ENCODE peak calls at places on chromosomes 13 and 19, in nine cellular contexts. One of them, this sample, is unnamed.

GRCh38 chr19:929523-930258 is 3.9 kb downstream of the ARID3A start:
- DNase-seq in stimulated activated CD8-positive, alpha-beta memory T cell treated with anti-CD3 and anti-CD28 coated beads, Interleukin-15, amount 100 ng/mL, for 48 hours: no peak
- DNase-seq in T-helper 2 cell: no peak
- DNase-seq in heart right ventricle: no peak
- DNase-seq in HS-5: no peak
- DNase-seq in KBM-7: no peak
- DNase-seq in fibroblast of lung: no peak
- DNase-seq in activated naive CD8-positive, alpha-beta T cell treated with anti-CD3 and anti-CD28 coated beads, Interleukin-2, amount 50 U/mL, for 24 hours: no peak
- DNase-seq in T-helper 1 cell: no peak
- DNase-seq in this sample: no peak

GRCh38 chr13:111872475-111873150 is 194.3 kb upstream of the SOX1 start:
- DNase-seq in T-helper 1 cell: no peak
- DNase-seq in T-helper 2 cell: no peak
- DNase-seq in stimulated activated CD8-positive, alpha-beta memory T cell treated with anti-CD3 and anti-CD28 coated beads, Interleukin-15, amount 100 ng/mL, for 48 hours: no peak
- DNase-seq in fibroblast of lung: no peak
- DNase-seq in HS-5: no peak
- DNase-seq in KBM-7: no peak
- DNase-seq in activated naive CD8-positive, alpha-beta T cell treated with anti-CD3 and anti-CD28 coated beads, Interleukin-2, amount 50 U/mL, for 24 hours: no peak
- DNase-seq in heart right ventricle: no peak
- DNase-seq in this sample: no peak

GRCh38 chr13:78784017-78784745 is 125.2 kb upstream of the OBI1 start:
- DNase-seq in KBM-7: no peak
- DNase-seq in stimulated activated CD8-positive, alpha-beta memory T cell treated with anti-CD3 and anti-CD28 coated beads, Interleukin-15, amount 100 ng/mL, for 48 hours: no peak
- DNase-seq in T-helper 2 cell: no peak
- DNase-seq in T-helper 1 cell: no peak
- DNase-seq in fibroblast of lung: no peak
- DNase-seq in HS-5: no peak
- DNase-seq in heart right ventricle: no peak
- DNase-seq in activated naive CD8-positive, alpha-beta T cell treated with anti-CD3 and anti-CD28 coated beads, Interleukin-2, amount 50 U/mL, for 24 hours: no peak
- DNase-seq in this sample: no peak

GRCh38 chr19:36436531-36436930 is 18.1 kb upstream of the ZFP82 start:
- DNase-seq in T-helper 1 cell: no peak
- DNase-seq in T-helper 2 cell: no peak
- DNase-seq in heart right ventricle: no peak
- DNase-seq in fibroblast of lung: no peak
- DNase-seq in stimulated activated CD8-positive, alpha-beta memory T cell treated with anti-CD3 and anti-CD28 coated beads, Interleukin-15, amount 100 ng/mL, for 48 hours: no peak
- DNase-seq in activated naive CD8-positive, alpha-beta T cell treated with anti-CD3 and anti-CD28 coated beads, Interleukin-2, amount 50 U/mL, for 24 hours: no peak
- DNase-seq in KBM-7: no peak
- DNase-seq in HS-5: no peak
- DNase-seq in this sample: no peak

GRCh38 chr13:36718686-36719085 is 44.9 kb downstream of the SERTM1 start:
- DNase-seq in stimulated activated CD8-positive, alpha-beta memory T cell treated with anti-CD3 and anti-CD28 coated beads, Interleukin-15, amount 100 ng/mL, for 48 hours: no peak
- DNase-seq in HS-5: no peak
- DNase-seq in T-helper 2 cell: no peak
- DNase-seq in activated naive CD8-positive, alpha-beta T cell treated with anti-CD3 and anti-CD28 coated beads, Interleukin-2, amount 50 U/mL, for 24 hours: no peak
- DNase-seq in heart right ventricle: no peak
- DNase-seq in KBM-7: no peak
- DNase-seq in fibroblast of lung: peak; percentile 63
- DNase-seq in T-helper 1 cell: no peak
- DNase-seq in this sample: no peak

GRCh38 chr19:7994114-7994513 is 11.3 kb downstream of the ELAVL1 start:
- DNase-seq in fibroblast of lung: no peak
- DNase-seq in T-helper 1 cell: no peak
- DNase-seq in KBM-7: no peak
- DNase-seq in T-helper 2 cell: no peak
- DNase-seq in heart right ventricle: no peak
- DNase-seq in activated naive CD8-positive, alpha-beta T cell treated with anti-CD3 and anti-CD28 coated beads, Interleukin-2, amount 50 U/mL, for 24 hours: no peak
- DNase-seq in stimulated activated CD8-positive, alpha-beta memory T cell treated with anti-CD3 and anti-CD28 coated beads, Interleukin-15, amount 100 ng/mL, for 48 hours: no peak
- DNase-seq in HS-5: no peak
- DNase-seq in this sample: no peak

GRCh38 chr13:105778196-105778595 is 757.3 kb downstream of the EFNB2 start:
- DNase-seq in T-helper 2 cell: no peak
- DNase-seq in KBM-7: no peak
- DNase-seq in fibroblast of lung: peak; percentile 94
- DNase-seq in HS-5: no peak
- DNase-seq in heart right ventricle: no peak
- DNase-seq in stimulated activated CD8-positive, alpha-beta memory T cell treated with anti-CD3 and anti-CD28 coated beads, Interleukin-15, amount 100 ng/mL, for 48 hours: no peak
- DNase-seq in activated naive CD8-positive, alpha-beta T cell treated with anti-CD3 and anti-CD28 coated beads, Interleukin-2, amount 50 U/mL, for 24 hours: no peak
- DNase-seq in T-helper 1 cell: no peak
- DNase-seq in this sample: peak; percentile 48

GRCh38 chr13:84706004-84706710 is 823.9 kb upstream of the SLITRK1 start:
- DNase-seq in fibroblast of lung: no peak
- DNase-seq in heart right ventricle: no peak
- DNase-seq in T-helper 1 cell: no peak
- DNase-seq in activated naive CD8-positive, alpha-beta T cell treated with anti-CD3 and anti-CD28 coated beads, Interleukin-2, amount 50 U/mL, for 24 hours: no peak
- DNase-seq in stimulated activated CD8-positive, alpha-beta memory T cell treated with anti-CD3 and anti-CD28 coated beads, Interleukin-15, amount 100 ng/mL, for 48 hours: no peak
- DNase-seq in T-helper 2 cell: no peak
- DNase-seq in HS-5: no peak
- DNase-seq in KBM-7: peak; percentile 52
- DNase-seq in this sample: no peak

GRCh38 chr19:3543150-3544053 is 4.4 kb downstream of the TEKTIP1 start:
- DNase-seq in T-helper 1 cell: no peak
- DNase-seq in KBM-7: no peak
- DNase-seq in heart right ventricle: no peak
- DNase-seq in HS-5: no peak
- DNase-seq in activated naive CD8-positive, alpha-beta T cell treated with anti-CD3 and anti-CD28 coated beads, Interleukin-2, amount 50 U/mL, for 24 hours: no peak
- DNase-seq in fibroblast of lung: no peak
- DNase-seq in stimulated activated CD8-positive, alpha-beta memory T cell treated with anti-CD3 and anti-CD28 coated beads, Interleukin-15, amount 100 ng/mL, for 48 hours: no peak
- DNase-seq in T-helper 2 cell: no peak
- DNase-seq in this sample: no peak

GRCh38 chr19:18063463-18063862 is 23.3 kb downstream of the IL12RB1 start:
- DNase-seq in activated naive CD8-positive, alpha-beta T cell treated with anti-CD3 and anti-CD28 coated beads, Interleukin-2, amount 50 U/mL, for 24 hours: peak; percentile 43
- DNase-seq in fibroblast of lung: no peak
- DNase-seq in heart right ventricle: no peak
- DNase-seq in T-helper 1 cell: no peak
- DNase-seq in HS-5: no peak
- DNase-seq in stimulated activated CD8-positive, alpha-beta memory T cell treated with anti-CD3 and anti-CD28 coated beads, Interleukin-15, amount 100 ng/mL, for 48 hours: no peak
- DNase-seq in T-helper 2 cell: no peak
- DNase-seq in KBM-7: peak; percentile 42
- DNase-seq in this sample: no peak

This sample was measured in non-pigmented ciliary epithelial cell.